ENCODE peak calls at places on chromosomes 6 and 20, in ten cellular contexts. A is heart left ventricle, K is T follicular helper cell, X is upper lobe of right lung, Z is mucosa of descending colon, Y is glomerular endothelial cell, G is GM03348, L is DMS79 treated with DMSO at 0.1 percent for 48 hours, F is anterior cingulate cortex, W is Panc1. E is an unnamed sample.

GRCh38 chr6:22412994-22413393 is 116.2 kb upstream of the PRL start:
- DNase-seq in A (no peak), K (no peak), X (no peak), Z (no peak), Y (no peak), G (no peak), L (no peak), F (no peak), W (no peak), E (no peak)

GRCh38 chr20:6838181-6838826 is 70.8 kb downstream of the BMP2 start:
- DNase-seq in A (no peak), K (no peak), X (no peak), Z (no peak), Y (no peak), G (no peak), L (peak), F (no peak), W (no peak), E (no peak)

GRCh38 chr20:24153101-24154040 is 164.8 kb upstream of the GGTLC1 start:
- DNase-seq in A (peak), K (no peak), X (no peak), Z (no peak), Y (no peak), G (no peak), L (no peak), F (no peak), W (no peak), E (no peak)

GRCh38 chr6:82205793-82206425 is 41.6 kb downstream of the IBTK start:
- DNase-seq in A (no peak), K (no peak), X (no peak), Z (no peak), Y (no peak), G (no peak), L (no peak), F (no peak), W (no peak), E (no peak)

GRCh38 chr6:29553268-29554057 is 6.1 kb downstream of the UBD start:
- DNase-seq in A (peak), K (no peak), X (peak), Z (peak), Y (no peak), G (peak), L (no peak), F (no peak), W (no peak), E (no peak)

GRCh38 chr20:49030954-49031619 is 15.0 kb upstream of the CSE1L start:
- DNase-seq in A (no peak), K (no peak), X (peak), Z (no peak), Y (no peak), G (peak), L (no peak), F (no peak), W (no peak), E (no peak)

GRCh38 chr20:38805502-38805957 is at the start of gene PPP1R16B:
- DNase-seq in A (peak), K (peak), X (peak), Z (peak), Y (no peak), G (peak), L (no peak), F (peak), W (no peak), E (peak)

GRCh38 chr6:27753668-27754407 is 158.4 kb downstream of the OR2B2 start:
- DNase-seq in A (peak), K (peak), X (peak), Z (peak), Y (no peak), G (peak), L (peak), F (no peak), W (peak), E (peak)

GRCh38 chr6:87407531-87407895 is 259 bp upstream of the CFAP206 start:
- DNase-seq in A (no peak), K (no peak), X (no peak), Z (no peak), Y (peak), G (no peak), L (peak), F (no peak), W (peak), E (no peak)

GRCh38 chr20:62064788-62065668 is 653 bp downstream of the TAF4 start:
- DNase-seq in A (no peak), K (no peak), X (peak), Z (peak), Y (no peak), G (peak), L (no peak), F (no peak), W (no peak), E (no peak)

GRCh38 chr20:11304811-11305210 is 612.9 kb upstream of the BTBD3 start:
- DNase-seq in A (no peak), K (no peak), X (no peak), Z (no peak), Y (no peak), G (no peak), L (no peak), F (no peak), W (no peak), E (no peak)

GRCh38 chr6:158631678-158632537 is 12.6 kb downstream of the DYNLT1 start:
- DNase-seq in A (peak), K (no peak), X (peak), Z (peak), Y (peak), G (peak), L (no peak), F (no peak), W (no peak), E (no peak)

GRCh38 chr20:35617397-35618031 is 1.9 kb downstream of the SPAG4 start:
- DNase-seq in A (peak), K (peak), X (peak), Z (peak), Y (no peak), G (peak), L (peak), F (no peak), W (no peak), E (no peak)

GRCh38 chr6:147752686-147753418 is 244.4 kb downstream of the SAMD5 start:
- DNase-seq in A (no peak), K (no peak), X (no peak), Z (no peak), Y (no peak), G (no peak), L (no peak), F (no peak), W (no peak), E (no peak)

GRCh38 chr20:10218536-10219451 is at the start of gene SNAP25:
- DNase-seq in A (no peak), K (peak), X (no peak), Z (peak), Y (no peak), G (no peak), L (peak), F (peak), W (peak), E (no peak)

GRCh38 chr6:61909541-61909940 is 376.5 kb downstream of the KHDRBS2 start:
- DNase-seq in A (no peak), K (no peak), X (no peak), Z (no peak), Y (no peak), G (no peak), L (no peak), F (no peak), W (no peak), E (no peak)

GRCh38 chr6:167580512-167580911 is 246.2 kb upstream of the AFDN start:
- DNase-seq in A (no peak), K (no peak), X (no peak), Z (no peak), Y (no peak), G (no peak), L (no peak), F (no peak), W (no peak), E (no peak)

GRCh38 chr6:65557224-65557623 is 149.8 kb downstream of the EYS start:
- DNase-seq in A (no peak), K (no peak), X (no peak), Z (no peak), Y (no peak), G (no peak), L (no peak), F (no peak), W (no peak), E (no peak)

GRCh38 chr20:59326188-59326587 is 25.8 kb downstream of the EDN3 start:
- DNase-seq in A (no peak), K (no peak), X (no peak), Z (no peak), Y (no peak), G (no peak), L (no peak), F (no peak), W (no peak), E (no peak)

GRCh38 chr20:10696650-10697049 is 22.9 kb upstream of the JAG1 start:
- DNase-seq in A (no peak), K (no peak), X (no peak), Z (no peak), Y (no peak), G (no peak), L (no peak), F (no peak), W (no peak), E (no peak)

GRCh38 chr20:24060851-24061590 is 72.4 kb upstream of the GGTLC1 start:
- DNase-seq in A (no peak), K (no peak), X (no peak), Z (no peak), Y (no peak), G (no peak), L (no peak), F (no peak), W (no peak), E (no peak)

GRCh38 chr6:151963001-151963400 is 155.5 kb downstream of the ESR1 start:
- DNase-seq in A (no peak), K (no peak), X (no peak), Z (no peak), Y (no peak), G (peak), L (no peak), F (no peak), W (no peak), E (no peak)

GRCh38 chr6:150322452-150322851 is 46.4 kb upstream of the IYD start:
- DNase-seq in A (peak), K (no peak), X (no peak), Z (no peak), Y (peak), G (no peak), L (peak), F (no peak), W (no peak), E (no peak)

GRCh38 chr6:455006-455585 is 63.5 kb downstream of the IRF4 start:
- DNase-seq in A (no peak), K (no peak), X (no peak), Z (no peak), Y (no peak), G (no peak), L (no peak), F (no peak), W (no peak), E (no peak)

GRCh38 chr6:7566617-7567173 is 23.3 kb upstream of the SNRNP48 start:
- DNase-seq in A (no peak), K (no peak), X (no peak), Z (no peak), Y (no peak), G (no peak), L (no peak), F (no peak), W (no peak), E (no peak)

GRCh38 chr6:158174024-158174423 is 5.9 kb downstream of the GTF2H5 start:
- DNase-seq in A (no peak), K (no peak), X (no peak), Z (no peak), Y (no peak), G (no peak), L (no peak), F (no peak), W (no peak), E (no peak)

GRCh38 chr6:143803769-143804540 is 39.2 kb upstream of the LTV1 start:
- DNase-seq in A (no peak), K (no peak), X (no peak), Z (no peak), Y (no peak), G (no peak), L (no peak), F (no peak), W (no peak), E (no peak)

GRCh38 chr20:32547753-32548034 is 37.4 kb downstream of the NOL4L start:
- DNase-seq in A (no peak), K (no peak), X (no peak), Z (no peak), Y (no peak), G (no peak), L (no peak), F (no peak), W (no peak), E (no peak)

GRCh38 chr6:25229671-25230321 is 49.4 kb upstream of the CARMIL1 start:
- DNase-seq in A (no peak), K (no peak), X (no peak), Z (no peak), Y (no peak), G (peak), L (no peak), F (no peak), W (no peak), E (no peak)

GRCh38 chr20:4875578-4876067 is 125.7 kb downstream of the SLC23A2 start:
- DNase-seq in A (peak), K (no peak), X (no peak), Z (no peak), Y (no peak), G (no peak), L (peak), F (no peak), W (no peak), E (no peak)

GRCh38 chr6:91653324-91653723 is 1066.5 kb upstream of the MAP3K7 start:
- DNase-seq in A (no peak), K (no peak), X (no peak), Z (no peak), Y (no peak), G (no peak), L (no peak), F (no peak), W (no peak), E (no peak)

GRCh38 chr20:64022671-64023070 is 13.3 kb upstream of the C20orf204 start:
- DNase-seq in A (no peak), K (no peak), X (no peak), Z (no peak), Y (no peak), G (no peak), L (no peak), F (no peak), W (no peak), E (no peak)

GRCh38 chr20:62977613-62978558 is 25.4 kb downstream of the SLC17A9 start:
- DNase-seq in A (no peak), K (peak), X (no peak), Z (peak), Y (no peak), G (no peak), L (no peak), F (no peak), W (no peak), E (peak)

GRCh38 chr6:167719920-167720319 is 106.8 kb upstream of the AFDN start:
- DNase-seq in A (no peak), K (no peak), X (no peak), Z (no peak), Y (no peak), G (no peak), L (no peak), F (no peak), W (no peak), E (no peak)

GRCh38 chr6:139029470-139030210 is 1.1 kb downstream of the ABRACL start:
- DNase-seq in A (peak), K (peak), X (peak), Z (peak), Y (no peak), G (peak), L (peak), F (no peak), W (no peak), E (no peak)